ENCODE peak calls at places on chromosomes 6 and 20, in seven cellular contexts. M is fibroblast of lung, W is ascending aorta, B is uterus, Y is mammary epithelial cell, G is aorta, C is GM12878. O is an unnamed sample.

GRCh38 chr6:37724530-37725220 is 27.0 kb upstream of the MDGA1 start:
- DNase-seq in M (no peak), W (no peak), B (no peak), Y (no peak), G (no peak), C (no peak), O (no peak)

GRCh38 chr20:33399924-33400323 is 1.4 kb downstream of the CDK5RAP1 start:
- DNase-seq in M (no peak), W (no peak), B (no peak), Y (no peak), G (no peak), C (no peak), O (no peak)

GRCh38 chr20:45300961-45301360 is 5.7 kb upstream of the RBPJL start:
- DNase-seq in M (peak; percentile 14), W (no peak), B (no peak), Y (peak; percentile 13), G (no peak), C (no peak), O (no peak)

GRCh38 chr6:51213806-51214205 is 395.1 kb downstream of the TFAP2B start:
- DNase-seq in M (no peak), W (no peak), B (no peak), Y (no peak), G (no peak), C (no peak), O (no peak)

GRCh38 chr6:34601706-34602105 is 45.6 kb upstream of the SPDEF start:
- DNase-seq in M (no peak), W (no peak), B (no peak), Y (no peak), G (no peak), C (no peak), O (no peak)

GRCh38 chr6:124870611-124871201 is 91.5 kb upstream of the RNF217 start:
- DNase-seq in M (peak; percentile 49), W (no peak), B (no peak), Y (peak; percentile 12), G (no peak), C (no peak), O (no peak)

GRCh38 chr20:52761867-52762266 is 210.3 kb upstream of the TSHZ2 start:
- DNase-seq in M (peak; percentile 36), W (no peak), B (no peak), Y (no peak), G (no peak), C (no peak), O (no peak)

GRCh38 chr20:1328680-1329330 is at the start of gene SDCBP2:
- DNase-seq in M (no peak), W (peak; percentile 60), B (no peak), Y (peak; percentile 79), G (no peak), C (no peak), O (peak; percentile 73)

GRCh38 chr6:84762220-84762940 is 2.0 kb downstream of the TBX18 start:
- DNase-seq in M (peak; percentile 27), W (peak; percentile 70), B (no peak), Y (peak; percentile 52), G (peak; percentile 53), C (no peak), O (peak; percentile 81)

GRCh38 chr6:84766118-84766683 is 1.8 kb upstream of the TBX18 start:
- DNase-seq in M (no peak), W (no peak), B (no peak), Y (no peak), G (no peak), C (no peak), O (no peak)

GRCh38 chr6:84762941-84763396 is 1.4 kb downstream of the TBX18 start:
- DNase-seq in M (no peak), W (no peak), B (no peak), Y (no peak), G (peak; percentile 80), C (no peak), O (peak; percentile 80)

GRCh38 chr6:84764332-84765049 is at the start of gene TBX18:
- DNase-seq in M (peak; percentile 90), W (peak; percentile 99), B (peak; percentile 79), Y (peak; percentile 95), G (peak; percentile 97), C (no peak), O (peak; percentile 97)

GRCh38 chr6:84763397-84764331 is 734 bp downstream of the TBX18 start:
- DNase-seq in M (peak; percentile 61), W (peak; percentile 92), B (no peak), Y (peak; percentile 86), G (peak; percentile 81), C (no peak), O (peak; percentile 79)
- H3K4me3 ChIP-seq in M (peak overlapping the region; percentile 41), W (peak overlapping the region; percentile 56), B (peak overlapping the region; percentile 11), Y (peak overlapping the region; percentile 21), G (peak overlapping the region; percentile 94), C (no peak overlapping the region), O (peak overlapping the region; percentile 61)

DNA sequence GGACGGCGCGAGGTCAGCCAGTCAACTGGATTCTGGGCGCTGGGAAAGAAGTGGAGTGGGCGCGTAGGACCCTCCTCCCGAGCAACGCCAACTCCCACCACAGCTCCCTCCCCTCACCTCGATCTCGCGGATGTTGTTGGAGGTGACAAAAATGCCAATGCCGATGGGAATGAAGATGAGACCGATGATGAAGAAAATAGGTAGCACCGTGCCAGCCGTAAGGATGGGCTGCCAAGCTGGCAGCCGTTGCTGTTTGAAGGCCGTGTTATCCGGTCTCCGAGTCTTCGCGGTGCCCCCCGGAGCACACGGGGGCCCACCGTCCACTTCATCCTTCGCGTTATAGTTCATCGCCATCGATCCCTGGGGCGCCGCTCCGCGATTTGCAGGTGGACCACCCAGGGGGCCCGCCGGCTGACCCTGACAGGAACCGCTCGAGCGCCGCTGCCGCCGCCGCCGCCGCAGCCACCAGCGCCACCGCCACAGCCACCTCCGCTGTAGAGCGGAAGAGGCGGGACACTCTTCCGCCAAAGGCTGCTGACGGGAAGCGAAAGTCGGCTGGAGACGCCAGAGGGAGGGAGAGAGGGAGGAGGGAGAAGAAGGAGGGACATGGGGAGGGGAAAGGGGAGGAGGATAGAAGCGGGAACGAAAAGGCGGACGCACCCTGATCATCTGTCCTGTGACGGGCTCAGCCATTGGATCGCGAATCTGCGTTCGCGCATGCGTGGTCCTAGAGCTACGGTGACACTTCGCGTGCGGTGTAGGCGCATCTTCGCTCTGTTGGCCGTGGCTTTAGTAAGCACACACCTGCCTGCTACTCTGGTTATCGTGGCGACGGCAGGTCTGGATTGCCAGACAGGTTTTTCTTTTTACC is at the start of gene TMEM30A:
- DNase-seq in M (peak; percentile 99), W (peak; percentile 98), B (peak; percentile 98), Y (peak; percentile 99), G (peak; percentile 98), C (peak; percentile 100), O (peak; percentile 98)
- H3K4me1 ChIP-seq in M (no peaks in the 10 kb centered on the region), W (peaks cover 3% of the 10 kb centered on the region), B (no peaks in the 10 kb centered on the region), Y (peaks cover 10% of the 10 kb centered on the region), G (peaks cover 2% of the 10 kb centered on the region), C (no peaks in the 10 kb centered on the region), O (peaks cover 55% of the 10 kb centered on the region)

GRCh38 chr6:167044696-167045095 is 45.5 kb downstream of the CEP43 start:
- DNase-seq in M (peak; percentile 4), W (no peak), B (no peak), Y (no peak), G (no peak), C (no peak), O (no peak)

GRCh38 chr6:167045828-167046580 is 46.8 kb downstream of the CEP43 start:
- DNase-seq in M (no peak), W (no peak), B (no peak), Y (no peak), G (no peak), C (no peak), O (no peak)

GRCh38 chr6:167047554-167047953 is 48.4 kb downstream of the CEP43 start:
- DNase-seq in M (no peak), W (peak; percentile 69), B (no peak), Y (no peak), G (peak; percentile 70), C (peak; percentile 86), O (no peak)

GRCh38 chr6:167049275-167049674 is 50.1 kb downstream of the CEP43 start:
- DNase-seq in M (no peak), W (no peak), B (no peak), Y (no peak), G (no peak), C (no peak), O (no peak)

DNA sequence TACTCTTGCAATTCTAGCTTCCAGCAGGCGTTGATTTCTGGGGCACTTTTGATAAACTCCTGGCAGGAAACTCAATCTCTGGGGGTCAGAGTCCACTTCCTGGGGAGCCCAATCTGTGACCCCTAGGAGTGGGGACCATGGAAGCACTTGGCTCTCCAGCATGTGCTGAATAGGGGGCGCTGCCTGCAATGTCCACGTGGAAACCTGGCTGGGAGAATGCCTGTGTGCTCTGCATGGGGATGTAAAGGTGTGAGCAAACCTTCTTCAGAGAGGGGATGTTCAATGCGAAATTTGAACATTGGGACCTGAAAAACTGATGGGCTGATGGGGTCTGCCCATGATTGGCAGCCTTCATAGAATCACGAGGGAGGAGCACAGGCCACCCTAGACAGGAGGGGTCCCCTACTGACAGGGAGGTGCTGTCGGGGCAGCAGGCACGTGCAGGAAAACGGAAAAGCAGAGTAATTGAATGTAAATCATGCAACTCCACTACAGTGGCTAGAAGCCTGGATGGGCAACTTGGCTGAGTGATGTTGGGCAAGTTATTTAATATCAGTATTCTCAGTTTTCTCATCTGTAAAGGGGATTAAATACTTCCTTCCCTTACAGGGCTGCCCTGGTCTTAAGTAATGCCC is 47.8 kb downstream of the CEP43 start:
- DNase-seq in M (no peak), W (no peak), B (no peak), Y (no peak), G (no peak), C (no peak), O (no peak)
- H3K9me3 ChIP-seq in M (no peaks in the 10 kb centered on the region), W (no peaks in the 10 kb centered on the region), B (no peaks in the 10 kb centered on the region), Y (no peaks in the 10 kb centered on the region), G (no peaks in the 10 kb centered on the region), C (no peaks in the 10 kb centered on the region), O (no peaks in the 10 kb centered on the region)

GRCh38 chr20:49281059-49281912 is 3.4 kb upstream of the ZNFX1 start:
- DNase-seq in M (peak; percentile 53), W (no peak), B (no peak), Y (no peak), G (no peak), C (no peak), O (no peak)

GRCh38 chr20:49279677-49280462 is 2.0 kb upstream of the ZNFX1 start:
- DNase-seq in M (no peak), W (no peak), B (no peak), Y (no peak), G (no peak), C (no peak), O (no peak)

GRCh38 chr20:49281913-49282467 is 4.1 kb upstream of the ZNFX1 start:
- DNase-seq in M (no peak), W (no peak), B (no peak), Y (no peak), G (no peak), C (no peak), O (no peak)

GRCh38 chr20:49278817-49279676 is 1.2 kb upstream of the ZNFX1 start:
- DNase-seq in M (no peak), W (no peak), B (peak; percentile 26), Y (no peak), G (no peak), C (no peak), O (peak; percentile 66)

DNA sequence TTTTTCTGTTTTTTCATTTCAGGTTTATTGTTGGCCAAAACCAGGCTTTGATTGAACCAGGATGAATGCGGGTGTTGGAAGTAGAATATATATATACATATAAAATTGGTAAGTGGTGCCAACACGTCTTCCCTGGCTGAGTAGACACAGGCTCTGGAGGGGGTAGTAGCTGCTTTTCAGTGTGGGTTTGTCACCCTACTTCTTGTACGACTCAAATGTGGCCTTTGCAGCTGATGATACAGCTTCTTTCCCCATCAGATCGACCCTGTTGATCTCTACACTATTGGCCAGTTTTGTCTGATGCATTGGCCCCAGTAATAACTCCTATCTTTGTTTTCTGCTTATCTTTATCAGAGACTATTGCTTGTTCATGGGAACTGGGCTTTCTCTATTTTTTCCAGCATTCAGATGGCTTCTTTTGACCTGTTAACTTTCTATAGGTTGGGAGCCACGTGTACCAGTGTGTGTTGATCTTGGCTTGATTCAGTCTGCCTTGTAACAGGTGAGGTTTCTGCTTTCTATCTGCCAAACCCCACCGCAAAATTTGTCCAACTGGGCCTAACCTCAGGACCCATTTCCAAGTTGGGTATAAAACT is 2.7 kb upstream of the ZNFX1 start:
- DNase-seq in M (no peak), W (no peak), B (no peak), Y (no peak), G (no peak), C (no peak), O (no peak)
- H3K4me3 ChIP-seq in M (peak overlapping the region; percentile 64), W (peak overlapping the region; percentile 75), B (no peak overlapping the region), Y (peak overlapping the region; percentile 93), G (no peak overlapping the region), C (peak overlapping the region; percentile 95), O (peak overlapping the region; percentile 97)

O was measured in suprapubic skin.